ENCODE peak calls at places on chromosomes 5 and 9, in six cellular contexts. L is ovary, P is A549, J is lower leg skin, C is suprapubic skin, F is IMR-90. M is an unnamed sample.

GRCh38 chr5:37197340-37198050 is 51.7 kb downstream of the CPLANE1 start:
- DNase-seq in L (no peak), P (no peak), J (no peak), C (no peak), F (peak), M (no peak)

GRCh38 chr9:97396256-97396655 is 15.6 kb upstream of the TDRD7 start:
- DNase-seq in L (no peak), P (no peak), J (peak), C (no peak), F (no peak), M (no peak)

GRCh38 chr5:39015743-39016586 is 58.2 kb downstream of the RICTOR start:
- DNase-seq in L (no peak), P (no peak), J (no peak), C (no peak), F (peak), M (no peak)

GRCh38 chr5:95891499-95891898 is 69.0 kb upstream of the GLRX start:
- DNase-seq in L (no peak), P (no peak), J (no peak), C (no peak), F (no peak), M (no peak)

GRCh38 chr9:118809160-118809625 is 560.0 kb downstream of the BRINP1 start:
- DNase-seq in L (no peak), P (no peak), J (no peak), C (no peak), F (no peak), M (no peak)

GRCh38 chr9:22808876-22809275 is 362.3 kb downstream of the DMRTA1 start:
- DNase-seq in L (no peak), P (no peak), J (no peak), C (no peak), F (no peak), M (no peak)

GRCh38 chr5:155844541-155844940 is 482.4 kb upstream of the SGCD start:
- DNase-seq in L (no peak), P (no peak), J (no peak), C (no peak), F (no peak), M (no peak)

GRCh38 chr5:143055596-143056330 is 285.6 kb downstream of the ARHGAP26 start:
- DNase-seq in L (no peak), P (no peak), J (no peak), C (no peak), F (peak), M (no peak)

GRCh38 chr5:125834438-125835147 is 588.6 kb upstream of the GRAMD2B start:
- DNase-seq in L (no peak), P (no peak), J (no peak), C (no peak), F (no peak), M (no peak)

GRCh38 chr9:129994947-129995346 is 48.0 kb downstream of the FNBP1 start:
- DNase-seq in L (no peak), P (no peak), J (no peak), C (no peak), F (no peak), M (no peak)

GRCh38 chr9:129999123-129999510 is 43.9 kb downstream of the FNBP1 start:
- DNase-seq in L (no peak), P (no peak), J (no peak), C (no peak), F (no peak), M (no peak)

GRCh38 chr9:129996161-129996849 is 46.7 kb downstream of the FNBP1 start:
- DNase-seq in L (no peak), P (no peak), J (no peak), C (no peak), F (no peak), M (no peak)

GRCh38 chr9:129998491-129999122 is 44.4 kb downstream of the FNBP1 start:
- DNase-seq in L (no peak), P (no peak), J (no peak), C (no peak), F (no peak), M (no peak)

DNA sequence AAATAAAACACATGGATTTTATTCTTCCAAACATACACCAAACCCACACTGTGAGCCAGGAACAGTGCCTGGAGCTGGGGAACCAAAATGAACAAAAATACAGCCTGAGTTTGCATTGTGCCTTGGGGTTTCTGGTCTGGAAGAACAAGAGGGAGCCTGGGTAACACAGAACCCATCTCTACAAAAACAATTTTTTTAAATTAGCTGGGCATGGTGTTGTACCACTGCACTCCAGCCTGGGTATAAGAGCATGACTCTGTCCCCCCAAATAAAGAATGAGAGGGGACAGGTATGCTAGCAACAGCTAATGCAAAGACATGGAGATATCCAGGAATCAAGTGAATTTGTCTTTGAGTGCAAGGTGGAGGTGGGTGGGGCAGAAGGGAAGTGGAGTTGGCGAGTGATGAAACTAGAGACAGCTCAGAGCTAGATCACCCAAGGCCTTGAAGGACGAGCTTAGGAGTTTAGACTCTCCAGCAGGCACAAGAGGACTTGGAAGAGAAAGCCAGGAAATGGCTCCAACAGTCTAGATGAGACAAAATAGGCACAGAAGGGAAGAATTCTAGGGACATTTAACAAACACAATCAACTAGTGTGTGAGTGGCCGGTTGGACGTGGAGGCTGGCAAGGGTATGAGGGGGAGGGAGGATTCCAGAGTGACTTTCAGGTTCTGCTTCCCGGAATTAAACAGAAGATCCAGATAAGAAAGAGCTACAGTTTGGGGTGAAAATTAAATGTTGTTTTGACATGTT is 47.4 kb downstream of the FNBP1 start:
- DNase-seq in L (no peak), P (no peak), J (no peak), C (no peak), F (peak), M (no peak)
- TF ChIP-seq POLR2A in L (no peak), P (no peak), J (no peak), C (no peak), F (no peak), M (no peak)

GRCh38 chr5:180072556-180072955 is 997 bp upstream of the RNF130 start:
- DNase-seq in L (peak), P (no peak), J (peak), C (no peak), F (no peak), M (no peak)

GRCh38 chr5:180072256-180072548 is 643 bp upstream of the RNF130 start:
- DNase-seq in L (no peak), P (no peak), J (no peak), C (no peak), F (no peak), M (no peak)

GRCh38 chr5:180069589-180070247 is 1.8 kb downstream of the RNF130 start:
- DNase-seq in L (no peak), P (no peak), J (no peak), C (no peak), F (no peak), M (no peak)

GRCh38 chr5:180070726-180071417 is 687 bp downstream of the RNF130 start:
- DNase-seq in L (no peak), P (peak), J (peak), C (no peak), F (peak), M (no peak)

GRCh38 chr5:180071418-180072255 is at the start of gene RNF130:
- DNase-seq in L (peak), P (peak), J (peak), C (peak), F (peak), M (peak)
- TF ChIP-seq POLR2A in L (peak), P (peak), J (no peak), C (no peak), F (peak), M (no peak)

GRCh38 chr9:6015278-6016157 is at the start of gene RANBP6:
- DNase-seq in L (peak), P (peak), J (peak), C (peak), F (peak), M (peak)
- TF ChIP-seq POLR2A in L (peak), P (peak), J (no peak), C (no peak), F (peak), M (peak)

GRCh38 chr9:92292338-92293074 is 991 bp downstream of the IARS1 start:
- DNase-seq in L (no peak), P (peak), J (no peak), C (no peak), F (peak), M (no peak)

GRCh38 chr9:92294297-92294676 is 790 bp upstream of the IARS1 start:
- DNase-seq in L (peak), P (no peak), J (no peak), C (no peak), F (peak), M (no peak)

GRCh38 chr9:92295240-92295790 is 1.8 kb upstream of the IARS1 start:
- DNase-seq in L (no peak), P (no peak), J (no peak), C (no peak), F (no peak), M (no peak)

GRCh38 chr9:92293075-92293354 is 482 bp downstream of the IARS1 start:
- DNase-seq in L (no peak), P (no peak), J (no peak), C (no peak), F (no peak), M (no peak)

GRCh38 chr9:92293452-92294296 is at the start of gene IARS1:
- DNase-seq in L (peak), P (peak), J (peak), C (peak), F (peak), M (peak)
- TF ChIP-seq POLR2A in L (peak), P (peak), J (no peak), C (no peak), F (peak), M (peak)

GRCh38 chr9:13278368-13279246 is 885 bp downstream of the MPDZ start:
- DNase-seq in L (peak), P (peak), J (peak), C (peak), F (peak), M (no peak)
- TF ChIP-seq POLR2A in L (no peak), P (peak), J (no peak), C (no peak), F (peak), M (no peak)

GRCh38 chr5:6712582-6713273 is 504 bp upstream of the TENT4A start:
- DNase-seq in L (peak), P (peak), J (peak), C (peak), F (peak), M (peak)

GRCh38 chr5:6715758-6716633 is 2.8 kb downstream of the TENT4A start:
- DNase-seq in L (no peak), P (no peak), J (peak), C (no peak), F (no peak), M (no peak)

GRCh38 chr5:6715271-6715670 is 2.0 kb downstream of the TENT4A start:
- DNase-seq in L (no peak), P (no peak), J (peak), C (no peak), F (no peak), M (no peak)

GRCh38 chr5:6713274-6714181 is at the start of gene TENT4A:
- DNase-seq in L (peak), P (peak), J (peak), C (no peak), F (no peak), M (no peak)

DNA sequence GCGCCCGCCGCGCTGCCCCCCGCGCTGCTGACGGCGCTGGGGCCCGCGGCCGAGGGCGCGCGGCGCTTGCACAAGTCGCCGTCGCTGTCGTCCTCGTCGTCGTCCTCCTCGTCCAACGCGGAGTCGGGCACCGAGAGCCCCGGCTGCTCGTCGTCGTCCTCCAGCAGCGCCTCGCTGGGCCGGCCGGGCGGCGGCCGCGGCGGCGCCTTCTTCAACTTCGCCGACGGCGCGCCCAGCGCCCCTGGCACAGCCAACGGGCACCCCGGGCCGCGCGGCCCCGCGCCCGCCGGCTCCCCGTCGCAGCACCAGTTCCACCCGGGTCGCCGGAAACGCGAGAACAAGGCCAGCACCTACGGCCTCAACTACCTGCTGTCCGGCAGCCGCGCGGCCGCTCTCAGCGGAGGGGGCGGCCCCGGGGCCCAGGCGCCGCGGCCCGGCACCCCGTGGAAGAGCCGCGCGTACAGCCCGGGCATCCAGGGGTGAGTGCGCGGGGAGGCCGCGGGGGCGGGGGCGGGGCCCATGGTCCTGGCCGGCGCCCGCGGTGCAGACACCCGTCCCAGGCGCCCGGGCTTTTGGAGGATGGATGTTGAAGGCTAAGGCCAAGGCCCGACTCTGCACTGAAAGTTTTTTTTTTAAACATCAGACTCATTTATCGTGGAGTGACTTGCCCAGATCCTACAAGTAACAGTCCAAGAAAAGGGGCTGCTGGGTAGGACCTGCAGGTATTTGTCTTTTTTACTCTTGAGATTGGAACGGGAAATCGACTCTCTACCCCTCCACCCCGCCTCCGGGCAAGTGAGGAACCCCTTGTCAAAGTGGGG is 1.2 kb downstream of the TENT4A start:
- DNase-seq in L (peak), P (peak), J (peak), C (no peak), F (no peak), M (no peak)
- TF ChIP-seq POLR2A in L (no peak), P (no peak), J (no peak), C (no peak), F (no peak), M (no peak)

GRCh38 chr9:127703289-127703946 is 3.4 kb upstream of the CFAP157 start:
- DNase-seq in L (no peak), P (no peak), J (no peak), C (no peak), F (no peak), M (no peak)

GRCh38 chr9:127698386-127698785 is 8.4 kb upstream of the CFAP157 start:
- DNase-seq in L (no peak), P (no peak), J (no peak), C (no peak), F (no peak), M (no peak)

GRCh38 chr9:127700140-127700539 is 6.6 kb upstream of the CFAP157 start:
- DNase-seq in L (no peak), P (no peak), J (no peak), C (no peak), F (no peak), M (no peak)

GRCh38 chr9:127698985-127699670 is 7.7 kb upstream of the CFAP157 start:
- DNase-seq in L (peak), P (peak), J (peak), C (peak), F (peak), M (peak)

GRCh38 chr9:127700594-127701255 is 6.1 kb upstream of the CFAP157 start:
- DNase-seq in L (no peak), P (no peak), J (no peak), C (no peak), F (no peak), M (no peak)
- TF ChIP-seq POLR2A in L (no peak), P (no peak), J (no peak), C (no peak), F (no peak), M (no peak)

GRCh38 chr5:132227485-132228240 is at the start of gene P4HA2:
- DNase-seq in L (peak), P (peak), J (peak), C (peak), F (peak), M (peak)
- TF ChIP-seq POLR2A in L (no peak), P (peak), J (no peak), C (no peak), F (peak), M (no peak)

DNA sequence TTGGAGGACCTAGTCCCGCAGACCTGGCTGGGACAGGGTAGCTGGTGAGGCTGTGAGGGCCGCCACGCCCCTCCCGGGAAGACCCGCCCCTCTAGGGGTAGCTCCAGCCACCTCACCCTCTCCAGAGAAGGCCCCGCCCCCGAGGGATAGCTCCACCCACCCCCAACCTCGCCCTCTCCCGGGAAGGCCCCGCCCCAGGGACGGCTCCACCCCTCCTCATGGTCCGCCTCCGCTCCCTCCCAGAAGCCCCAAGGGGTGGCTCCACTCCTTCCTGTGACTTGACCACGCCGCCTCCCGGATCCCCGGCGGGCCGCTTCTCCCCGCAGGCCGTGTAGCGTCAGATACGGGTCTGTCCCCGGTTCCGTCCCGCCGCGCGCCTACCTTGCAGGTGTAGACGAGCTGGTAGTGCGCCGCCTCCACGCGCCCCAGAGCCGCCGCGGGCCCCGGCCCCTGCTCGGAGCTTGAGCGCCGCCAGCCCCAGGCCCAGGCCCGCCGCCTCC is 388 bp downstream of the DNLZ start:
- DNase-seq in L (peak), P (peak), J (peak), C (peak), F (peak), M (peak)
- TF ChIP-seq POLR2A in L (peak), P (peak), J (no peak), C (peak), F (peak), M (peak)

GRCh38 chr9:127714020-127714835 is 1.2 kb downstream of the PTRH1 start:
- DNase-seq in L (no peak), P (no peak), J (no peak), C (no peak), F (no peak), M (no peak)

GRCh38 chr9:127714916-127715442 is 484 bp downstream of the PTRH1 start:
- DNase-seq in L (peak), P (no peak), J (no peak), C (no peak), F (no peak), M (peak)

GRCh38 chr9:127717766-127718165 is 1.9 kb downstream of the TTC16 start:
- DNase-seq in L (no peak), P (no peak), J (no peak), C (no peak), F (no peak), M (no peak)

GRCh38 chr9:127716412-127716811 is 533 bp downstream of the TTC16 start:
- DNase-seq in L (no peak), P (no peak), J (no peak), C (no peak), F (no peak), M (no peak)

DNA sequence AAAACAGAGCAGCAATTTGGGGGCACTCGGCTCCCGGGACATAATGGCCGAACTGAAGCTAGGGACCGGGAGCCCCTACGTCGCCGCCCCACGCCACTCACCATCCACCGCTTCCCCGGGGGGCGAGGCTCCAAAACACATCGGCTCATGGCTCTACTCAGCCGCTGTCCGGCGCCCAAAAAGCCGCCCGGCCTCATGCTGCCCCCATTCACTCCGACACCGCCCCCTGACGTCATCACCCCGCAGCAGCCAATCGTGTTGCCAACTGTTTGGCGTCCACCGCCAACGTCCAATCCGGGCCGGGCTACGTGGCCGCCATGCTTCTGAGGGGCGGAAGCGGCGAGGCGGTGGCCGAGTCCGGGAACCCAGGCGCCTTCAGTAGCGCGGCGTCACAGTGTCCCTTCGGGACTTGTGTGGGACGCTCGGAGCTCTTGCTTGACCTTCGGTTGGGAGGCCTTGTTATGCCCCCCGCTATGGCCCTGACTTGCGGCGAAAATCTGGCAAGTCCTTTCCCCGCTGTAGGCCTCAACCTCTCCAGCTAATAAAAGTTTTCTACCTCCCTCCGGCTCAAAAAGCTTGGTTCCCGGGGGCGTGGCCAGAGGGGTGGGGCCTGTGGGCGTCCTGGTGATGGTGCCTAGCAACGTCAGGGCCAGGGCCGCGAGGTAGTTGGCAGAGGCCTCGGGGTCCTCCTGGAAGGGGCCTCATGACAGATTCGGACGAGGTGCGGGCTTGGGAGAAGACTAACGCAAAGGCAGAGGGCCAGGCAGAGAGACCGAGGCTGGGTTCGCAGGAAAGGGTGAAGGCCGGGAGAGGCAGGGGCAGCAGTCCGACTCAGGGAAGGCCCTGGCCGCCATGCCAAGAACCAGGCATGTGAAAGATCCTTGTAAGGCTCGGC is at the start of the genes PTRH1 and TTC16:
- DNase-seq in L (peak), P (peak), J (peak), C (peak), F (peak), M (peak)
- TF ChIP-seq POLR2A in L (peak), P (no peak), J (no peak), C (no peak), F (peak), M (no peak)